ENCODE peak calls at places on chromosomes 3 and 15, in four cellular contexts. One of them, this sample, is unnamed.

GRCh38 chr3:31476209-31476608 is 56.5 kb upstream of the STT3B start:
- DNase-seq in cardiac muscle cell: no peak
- DNase-seq in tibial artery: no peak
- DNase-seq in transverse colon: no peak
- DNase-seq in this sample: no peak

GRCh38 chr15:78604420-78604819 is 16.4 kb downstream of the CHRNA3 start:
- DNase-seq in cardiac muscle cell: no peak
- DNase-seq in transverse colon: peak; percentile 20
- DNase-seq in tibial artery: no peak
- DNase-seq in this sample: no peak

GRCh38 chr3:70597312-70597711 is 284.9 kb upstream of the MDFIC2 start:
- DNase-seq in cardiac muscle cell: no peak
- DNase-seq in transverse colon: no peak
- DNase-seq in tibial artery: no peak
- DNase-seq in this sample: no peak

GRCh38 chr15:29364429-29365078 is 94.9 kb upstream of the NSMCE3 start:
- DNase-seq in tibial artery: no peak
- DNase-seq in cardiac muscle cell: peak; percentile 76
- DNase-seq in transverse colon: no peak
- DNase-seq in this sample: no peak

GRCh38 chr15:62083168-62084154 is 16.7 kb downstream of the C2CD4A start:
- DNase-seq in tibial artery: no peak
- DNase-seq in transverse colon: no peak
- DNase-seq in cardiac muscle cell: no peak
- DNase-seq in this sample: no peak

GRCh38 chr3:143302638-143303171 is 183.1 kb downstream of the CHST2 start:
- DNase-seq in transverse colon: no peak
- DNase-seq in tibial artery: peak; percentile 30
- DNase-seq in cardiac muscle cell: peak; percentile 87
- DNase-seq in this sample: no peak

GRCh38 chr3:147937341-147937740 is 528.2 kb downstream of the ZIC1 start:
- DNase-seq in tibial artery: no peak
- DNase-seq in cardiac muscle cell: no peak
- DNase-seq in transverse colon: no peak
- DNase-seq in this sample: no peak

GRCh38 chr15:64842099-64842940 is 605 bp downstream of the PLEKHO2 start:
- DNase-seq in cardiac muscle cell: peak; percentile 50
- DNase-seq in tibial artery: peak; percentile 65
- DNase-seq in transverse colon: no peak
- DNase-seq in this sample: peak; percentile 24

GRCh38 chr3:119794971-119795612 is 13.2 kb downstream of the NR1I2 start:
- DNase-seq in transverse colon: peak; percentile 82
- DNase-seq in tibial artery: no peak
- DNase-seq in cardiac muscle cell: peak; percentile 8
- DNase-seq in this sample: no peak

GRCh38 chr3:55322649-55323048 is 164.5 kb downstream of the WNT5A start:
- DNase-seq in transverse colon: no peak
- DNase-seq in tibial artery: no peak
- DNase-seq in cardiac muscle cell: peak; percentile 7
- DNase-seq in this sample: no peak

GRCh38 chr3:111285691-111286090 is 214.1 kb downstream of the NECTIN3 start:
- DNase-seq in tibial artery: no peak
- DNase-seq in transverse colon: no peak
- DNase-seq in cardiac muscle cell: no peak
- DNase-seq in this sample: no peak

GRCh38 chr3:8255771-8256170 is 245.9 kb upstream of the LMCD1 start:
- DNase-seq in transverse colon: no peak
- DNase-seq in cardiac muscle cell: no peak
- DNase-seq in tibial artery: no peak
- DNase-seq in this sample: no peak

GRCh38 chr15:57017024-57017423 is 98.6 kb downstream of the TCF12 start:
- DNase-seq in tibial artery: no peak
- DNase-seq in cardiac muscle cell: peak; percentile 42
- DNase-seq in transverse colon: no peak
- DNase-seq in this sample: no peak

GRCh38 chr15:90214553-90215205 is 13.5 kb downstream of the SEMA4B start:
- DNase-seq in tibial artery: no peak
- DNase-seq in transverse colon: no peak
- DNase-seq in cardiac muscle cell: no peak
- DNase-seq in this sample: no peak

GRCh38 chr15:48086162-48086561 is 34.6 kb upstream of the SLC24A5 start:
- DNase-seq in tibial artery: no peak
- DNase-seq in cardiac muscle cell: no peak
- DNase-seq in transverse colon: no peak
- DNase-seq in this sample: no peak

GRCh38 chr15:45314960-45315359 is 62.9 kb downstream of the SLC28A2 start:
- DNase-seq in tibial artery: no peak
- DNase-seq in cardiac muscle cell: peak; percentile 47
- DNase-seq in transverse colon: peak; percentile 21
- DNase-seq in this sample: no peak

GRCh38 chr3:145767909-145768308 is 393.1 kb downstream of the PLOD2 start:
- DNase-seq in tibial artery: no peak
- DNase-seq in cardiac muscle cell: peak; percentile 11
- DNase-seq in transverse colon: no peak
- DNase-seq in this sample: no peak

GRCh38 chr3:7734456-7734855 is 767.2 kb upstream of the LMCD1 start:
- DNase-seq in cardiac muscle cell: no peak
- DNase-seq in transverse colon: no peak
- DNase-seq in tibial artery: no peak
- DNase-seq in this sample: no peak

GRCh38 chr15:60582370-60583036 is 103.6 kb upstream of the ICE2 start:
- DNase-seq in tibial artery: no peak
- DNase-seq in transverse colon: no peak
- DNase-seq in cardiac muscle cell: peak; percentile 43
- DNase-seq in this sample: no peak

GRCh38 chr15:27486036-27486435 is 515.1 kb downstream of the GABRG3 start:
- DNase-seq in cardiac muscle cell: no peak
- DNase-seq in tibial artery: no peak
- DNase-seq in transverse colon: no peak
- DNase-seq in this sample: no peak

GRCh38 chr15:85831415-85832113 is 36.8 kb upstream of the KLHL25 start:
- DNase-seq in cardiac muscle cell: peak; percentile 76
- DNase-seq in transverse colon: peak; percentile 73
- DNase-seq in tibial artery: peak; percentile 65
- DNase-seq in this sample: peak; percentile 12

GRCh38 chr15:61974759-61975158 is 85.5 kb downstream of the VPS13C start:
- DNase-seq in tibial artery: no peak
- DNase-seq in transverse colon: no peak
- DNase-seq in cardiac muscle cell: no peak
- DNase-seq in this sample: no peak

GRCh38 chr3:187586226-187586625 is 84.0 kb downstream of the SST start:
- DNase-seq in transverse colon: no peak
- DNase-seq in cardiac muscle cell: no peak
- DNase-seq in tibial artery: no peak
- DNase-seq in this sample: no peak

GRCh38 chr3:99479768-99480167 is 158.6 kb upstream of the COL8A1 start:
- DNase-seq in transverse colon: no peak
- DNase-seq in cardiac muscle cell: no peak
- DNase-seq in tibial artery: no peak
- DNase-seq in this sample: no peak

GRCh38 chr3:52854013-52854412 is 19.2 kb upstream of the MUSTN1 start:
- DNase-seq in cardiac muscle cell: no peak
- DNase-seq in tibial artery: no peak
- DNase-seq in transverse colon: no peak
- DNase-seq in this sample: no peak

GRCh38 chr3:61117045-61117898 is 134.0 kb downstream of the FHIT start:
- DNase-seq in tibial artery: no peak
- DNase-seq in transverse colon: no peak
- DNase-seq in cardiac muscle cell: no peak
- DNase-seq in this sample: no peak

DNA sequence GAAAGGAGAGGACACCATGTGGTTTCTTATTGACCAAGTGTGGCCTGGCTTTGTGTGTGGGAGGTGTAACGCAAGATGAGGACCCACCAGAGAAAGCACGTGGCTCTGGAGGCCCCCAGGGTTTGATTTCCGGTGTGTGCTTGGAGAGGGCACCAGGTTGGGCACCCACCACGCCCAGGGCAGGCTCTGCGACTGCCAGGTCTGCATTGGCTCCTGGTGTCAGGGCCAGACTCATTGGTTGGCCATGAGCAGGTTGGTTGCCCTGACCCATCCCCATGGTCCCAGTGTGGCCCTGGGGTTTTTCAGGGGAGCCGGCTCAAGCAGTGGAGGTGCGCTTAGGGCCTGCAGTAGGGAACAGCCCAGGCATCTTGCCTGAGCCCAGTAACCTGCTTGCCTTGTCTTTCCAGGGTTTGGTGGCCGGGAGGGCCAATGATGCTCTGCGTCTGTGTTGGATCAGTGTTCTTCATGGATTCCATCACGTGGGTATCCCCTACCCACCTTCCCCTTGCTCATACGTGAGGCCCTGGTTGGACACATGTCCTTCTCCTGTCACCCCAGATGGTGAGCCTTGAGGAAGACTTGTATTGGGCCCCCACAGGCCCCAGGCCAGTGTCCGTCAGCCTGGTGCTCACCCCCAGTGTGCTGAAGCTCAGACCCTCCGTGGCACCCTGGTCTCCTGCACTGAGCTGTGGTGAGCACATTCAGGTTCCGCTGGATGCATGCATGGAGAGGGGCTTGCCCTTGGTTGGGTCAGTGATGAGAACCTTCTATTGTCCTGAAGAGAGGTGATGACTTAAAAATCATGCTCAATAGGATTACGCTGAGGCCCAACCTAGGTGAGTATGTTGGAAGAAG is 193.9 kb downstream of the UBE3A start:
- DNase-seq in transverse colon: peak; percentile 3
- DNase-seq in cardiac muscle cell: no peak
- DNase-seq in tibial artery: peak; percentile 9
- DNase-seq in this sample: peak; percentile 3
- H3K9me3 ChIP-seq in transverse colon: peaks cover 10% of the 10 kb centered on the region
- H3K9me3 ChIP-seq in cardiac muscle cell: no peaks in the 10 kb centered on the region
- H3K9me3 ChIP-seq in tibial artery: no peaks in the 10 kb centered on the region
- H3K9me3 ChIP-seq in this sample: no peaks in the 10 kb centered on the region

GRCh38 chr3:105653868-105654267 is 214.9 kb downstream of the CBLB start:
- DNase-seq in transverse colon: no peak
- DNase-seq in cardiac muscle cell: no peak
- DNase-seq in tibial artery: no peak
- DNase-seq in this sample: no peak

GRCh38 chr3:105662326-105662725 is 206.5 kb downstream of the CBLB start:
- DNase-seq in cardiac muscle cell: no peak
- DNase-seq in tibial artery: no peak
- DNase-seq in transverse colon: no peak
- DNase-seq in this sample: no peak

GRCh38 chr3:105653161-105653560 is 215.7 kb downstream of the CBLB start:
- DNase-seq in tibial artery: no peak
- DNase-seq in cardiac muscle cell: no peak
- DNase-seq in transverse colon: no peak
- DNase-seq in this sample: no peak

GRCh38 chr3:105661461-105661860 is 207.4 kb downstream of the CBLB start:
- DNase-seq in transverse colon: no peak
- DNase-seq in cardiac muscle cell: no peak
- DNase-seq in tibial artery: no peak
- DNase-seq in this sample: no peak

DNA sequence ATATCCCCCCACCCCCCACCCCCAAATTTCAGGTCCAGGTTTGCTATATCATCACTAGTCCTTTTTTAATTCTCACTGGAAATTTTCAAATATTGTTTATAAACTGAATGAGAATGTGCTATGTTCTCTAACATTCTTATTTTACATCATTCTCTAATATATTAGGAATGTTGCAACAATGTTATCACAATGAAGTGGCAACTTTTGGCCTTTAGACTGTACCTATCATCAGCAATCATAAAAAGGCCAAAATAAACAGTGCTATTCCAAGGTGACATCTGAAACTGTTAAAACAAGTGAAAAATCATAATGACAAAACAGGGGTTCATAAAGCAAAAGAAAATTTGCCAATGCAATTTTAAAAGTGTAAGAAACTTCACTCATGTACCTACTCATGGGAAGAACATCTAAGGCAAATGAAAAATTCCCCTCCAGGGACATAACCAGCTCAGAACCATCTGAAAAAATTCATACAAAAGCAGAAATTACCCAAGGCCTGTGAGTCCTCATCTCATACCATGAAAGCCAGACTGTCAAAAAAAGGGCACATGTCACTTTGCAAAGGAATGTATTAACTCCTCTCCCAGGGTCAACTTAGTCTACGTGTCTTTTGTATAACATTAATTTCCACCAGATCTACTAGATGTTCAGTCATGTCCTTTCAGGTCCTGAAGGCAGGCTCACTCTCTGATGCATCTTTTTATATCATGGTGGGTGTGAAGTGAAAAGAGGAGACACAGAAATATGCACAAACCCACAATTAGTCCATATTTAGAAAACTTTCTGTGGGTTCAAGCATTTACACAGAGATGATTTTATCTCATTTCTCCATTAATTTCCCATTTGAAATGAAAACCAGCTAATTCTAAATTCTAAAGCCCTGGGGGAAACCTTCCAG is 212.0 kb downstream of the CBLB start:
- DNase-seq in transverse colon: no peak
- DNase-seq in cardiac muscle cell: no peak
- DNase-seq in tibial artery: no peak
- DNase-seq in this sample: no peak
- H3K36me3 ChIP-seq in transverse colon: no peaks in the 10 kb centered on the region
- H3K36me3 ChIP-seq in cardiac muscle cell: peaks cover 9% of the 10 kb centered on the region
- H3K36me3 ChIP-seq in tibial artery: peaks cover 29% of the 10 kb centered on the region
- H3K36me3 ChIP-seq in this sample: no peaks in the 10 kb centered on the region

DNA sequence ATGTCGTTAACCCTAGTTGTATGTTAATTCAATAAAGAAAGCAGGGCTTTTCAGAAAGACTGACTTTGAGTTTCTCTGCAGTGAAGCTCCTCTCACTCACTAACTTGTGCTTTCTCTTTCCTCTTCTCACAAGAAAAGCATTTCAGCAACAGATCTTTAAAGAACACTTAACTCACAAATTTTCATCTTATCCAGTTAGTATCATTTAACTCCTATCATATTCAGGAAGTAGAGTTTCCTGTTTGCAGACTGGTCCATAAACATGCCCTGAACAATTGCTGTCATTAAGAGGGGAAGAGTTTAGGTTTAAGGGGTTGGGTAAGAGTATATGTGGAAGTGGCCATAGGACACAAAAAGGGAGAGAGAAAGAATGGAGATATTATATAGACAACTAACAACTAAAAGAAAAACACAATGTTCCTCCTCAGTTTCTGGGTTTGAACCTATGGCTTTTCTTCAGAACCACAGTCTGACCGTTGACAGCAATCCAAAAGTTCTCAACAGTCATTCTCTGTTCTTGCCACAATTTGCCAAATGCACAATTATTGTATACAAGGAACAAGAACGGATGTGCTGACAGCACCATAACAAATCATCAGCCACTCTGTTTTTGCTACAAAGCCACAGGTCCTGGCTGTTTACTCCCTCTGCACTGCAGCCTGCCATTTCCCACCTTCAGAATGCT is 63.9 kb downstream of the CHAC1 start:
- DNase-seq in cardiac muscle cell: peak; percentile 33
- DNase-seq in tibial artery: no peak
- DNase-seq in transverse colon: no peak
- DNase-seq in this sample: no peak
- H3K27ac ChIP-seq in cardiac muscle cell: no peak overlapping the region
- H3K27ac ChIP-seq in tibial artery: peak overlapping the region; percentile 55
- H3K27ac ChIP-seq in transverse colon: no peak overlapping the region
- H3K27ac ChIP-seq in this sample: no peak overlapping the region

DNA sequence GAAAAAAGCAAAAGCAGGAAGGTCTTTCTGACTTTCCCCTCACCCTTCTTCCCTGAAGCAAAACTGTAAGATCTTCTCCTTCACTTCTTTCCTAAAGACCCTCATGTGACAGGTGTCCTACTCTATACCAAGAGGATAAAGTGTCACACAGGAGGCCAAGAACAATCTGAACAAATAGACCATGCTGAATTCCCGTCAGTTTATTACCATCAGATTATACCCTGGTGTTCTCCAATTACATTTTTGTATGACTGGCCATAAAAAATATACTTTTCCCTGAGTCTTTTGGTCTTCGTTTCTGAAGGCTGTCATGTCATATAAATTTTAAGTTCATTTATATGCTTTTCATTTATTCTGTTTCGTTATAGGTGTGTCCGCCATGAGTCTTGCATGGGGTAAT is 371.4 kb upstream of the CNTN4 start:
- DNase-seq in tibial artery: no peak
- DNase-seq in transverse colon: no peak
- DNase-seq in cardiac muscle cell: no peak
- DNase-seq in this sample: no peak
- H3K9me3 ChIP-seq in tibial artery: no peaks in the 10 kb centered on the region
- H3K9me3 ChIP-seq in transverse colon: no peaks in the 10 kb centered on the region
- H3K9me3 ChIP-seq in cardiac muscle cell: no peaks in the 10 kb centered on the region
- H3K9me3 ChIP-seq in this sample: no peaks in the 10 kb centered on the region